ENCODE peak calls at places on chromosomes 16 and 17, in four cellular contexts. E, X, W and P are unnamed samples.

GRCh38 chr17:10845388-10845751 is 7.5 kb upstream of the PIRT start:
- DNase-seq in X (no peak), E (no peak), W (no peak), P (no peak)

GRCh38 chr17:1736348-1737281 is 6.1 kb upstream of the SERPINF2 start:
- DNase-seq in E (no peak), X (peak), W (peak), P (peak)

GRCh38 chr17:38587956-38588771 is 17.6 kb downstream of the SRCIN1 start:
- DNase-seq in X (no peak), E (no peak), W (no peak), P (no peak)

GRCh38 chr17:3980381-3980975 is 16.2 kb upstream of the ATP2A3 start:
- DNase-seq in X (no peak), W (no peak), E (no peak), P (no peak)

GRCh38 chr16:87628940-87629339 is 26.6 kb downstream of the JPH3 start:
- DNase-seq in E (no peak), W (peak), X (no peak), P (no peak)

GRCh38 chr16:67170948-67171649 is 761 bp downstream of the NOL3 start:
- DNase-seq in X (no peak), E (no peak), W (no peak), P (no peak)

GRCh38 chr17:18041776-18042175 is 2.6 kb downstream of the GID4 start:
- DNase-seq in X (no peak), E (no peak), W (peak), P (no peak)

GRCh38 chr17:45223541-45224528 is 2.1 kb downstream of the FMNL1 start:
- DNase-seq in W (no peak), X (no peak), E (peak), P (no peak)

GRCh38 chr17:39782481-39782880 is 44.7 kb downstream of the GRB7 start:
- DNase-seq in X (no peak), W (peak), E (no peak), P (peak)
- H3K4me3 ChIP-seq in X (no peak), W (no peak), E (no peak), P (no peak)

GRCh38 chr16:52742052-52742451 is 195.1 kb upstream of the TOX3 start:
- DNase-seq in W (no peak), X (no peak), E (no peak), P (no peak)
- H3K4me3 ChIP-seq in W (no peak), X (no peak), E (no peak), P (no peak)

DNA sequence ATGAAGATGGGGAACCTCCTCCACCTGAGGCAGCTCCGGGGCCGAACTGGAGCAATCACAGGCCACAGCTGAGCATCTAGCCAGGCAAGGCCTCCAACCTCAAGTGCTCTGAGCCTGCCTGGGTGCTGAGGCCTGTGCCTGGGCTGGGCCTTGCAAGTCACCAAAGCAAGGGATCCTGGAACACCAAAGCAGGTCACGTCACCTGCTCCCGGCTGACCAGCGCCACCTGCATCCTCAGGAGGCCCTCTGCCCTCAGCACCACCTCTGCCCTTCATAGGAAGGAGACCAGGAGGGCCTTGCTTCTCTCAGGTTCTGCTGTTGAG is 68.0 kb downstream of the SMPD3 start:
- DNase-seq in X (no peak), W (no peak), E (no peak), P (no peak)
- H3K4me3 ChIP-seq in X (no peak), W (no peak), E (no peak), P (no peak)

GRCh38 chr16:56607675-56608042 is 725 bp upstream of the MT2A start:
- DNase-seq in X (no peak), E (no peak), W (no peak), P (no peak)
- H3K4me3 ChIP-seq in X (peak), E (no peak), W (no peak), P (no peak)

GRCh38 chr16:12027091-12027490 is 50.6 kb downstream of the SNX29 start:
- DNase-seq in E (peak), X (no peak), W (no peak), P (no peak)

GRCh38 chr16:12028220-12028619 is 51.7 kb downstream of the SNX29 start:
- DNase-seq in E (no peak), W (no peak), X (no peak), P (no peak)

GRCh38 chr16:12025926-12026325 is 49.4 kb downstream of the SNX29 start:
- DNase-seq in W (no peak), E (no peak), X (no peak), P (no peak)

GRCh38 chr16:12025472-12025871 is 48.9 kb downstream of the SNX29 start:
- DNase-seq in X (no peak), E (no peak), W (no peak), P (no peak)

GRCh38 chr16:12027558-12027957 is 51.0 kb downstream of the SNX29 start:
- DNase-seq in W (no peak), X (no peak), E (no peak), P (no peak)
- H3K4me3 ChIP-seq in W (no peak), X (no peak), E (no peak), P (no peak)

GRCh38 chr17:72566671-72567484 is 446.1 kb downstream of the SOX9 start:
- DNase-seq in E (no peak), X (no peak), W (no peak), P (no peak)
- H3K4me3 ChIP-seq in E (no peak), X (no peak), W (no peak), P (no peak)

GRCh38 chr16:3067929-3068288 is 2.5 kb downstream of the IL32 start:
- DNase-seq in E (no peak), X (no peak), W (no peak), P (no peak)
- H3K4me3 ChIP-seq in E (peak), X (no peak), W (no peak), P (no peak)